ENCODE peak calls at places on chromosomes 5 and 9, in ten cellular contexts. V is tibial nerve, L is neuronal stem cell, S is PC-9, K is prostate gland, T is stomach, Y is K562, U is lower lobe of right lung, N is HCT116, M is IMR-90. D is an unnamed sample.

GRCh38 chr5:75156585-75156984 is 80.1 kb downstream of the ANKRD31 start:
- DNase-seq in V (no peak), L (no peak), S (no peak), K (no peak), T (no peak), Y (no peak), U (no peak), N (no peak), M (no peak), D (no peak)

GRCh38 chr5:107601076-107601475 is 69.7 kb downstream of the EFNA5 start:
- DNase-seq in V (no peak), L (no peak), S (no peak), K (no peak), T (no peak), Y (no peak), U (no peak), N (no peak), M (no peak), D (no peak)

GRCh38 chr9:137353223-137354152 is 51.4 kb upstream of the NRARP start:
- DNase-seq in V (no peak), L (no peak), S (no peak), K (no peak), T (peak), Y (no peak), U (peak), N (no peak), M (no peak), D (no peak)

GRCh38 chr9:15416880-15417279 is 5.8 kb upstream of the SNAPC3 start:
- DNase-seq in V (peak), L (no peak), S (peak), K (no peak), T (peak), Y (peak), U (no peak), N (no peak), M (peak), D (no peak)

GRCh38 chr5:1288439-1289335 is 6.2 kb downstream of the TERT start:
- DNase-seq in V (no peak), L (no peak), S (no peak), K (no peak), T (no peak), Y (no peak), U (no peak), N (no peak), M (no peak), D (no peak)

GRCh38 chr9:77945798-77946197 is 85.8 kb downstream of the GNAQ start:
- DNase-seq in V (no peak), L (no peak), S (no peak), K (no peak), T (no peak), Y (no peak), U (no peak), N (no peak), M (peak), D (no peak)

GRCh38 chr5:152505442-152506042 is 100.5 kb upstream of the NMUR2 start:
- DNase-seq in V (peak), L (peak), S (peak), K (peak), T (peak), Y (peak), U (no peak), N (peak), M (peak), D (no peak)

GRCh38 chr9:69443178-69443577 is 118.2 kb downstream of the ENTREP1 start:
- DNase-seq in V (no peak), L (no peak), S (no peak), K (no peak), T (no peak), Y (no peak), U (no peak), N (no peak), M (no peak), D (no peak)

GRCh38 chr5:159481751-159482150 is 151.5 kb upstream of the IL12B start:
- DNase-seq in V (no peak), L (no peak), S (no peak), K (no peak), T (no peak), Y (no peak), U (no peak), N (no peak), M (no peak), D (no peak)

GRCh38 chr9:134547161-134548100 is 94.2 kb upstream of the COL5A1 start:
- DNase-seq in V (no peak), L (no peak), S (no peak), K (no peak), T (no peak), Y (no peak), U (peak), N (no peak), M (no peak), D (no peak)

GRCh38 chr9:116267021-116267420 is 113.4 kb downstream of the PAPPA start:
- DNase-seq in V (no peak), L (no peak), S (no peak), K (no peak), T (no peak), Y (no peak), U (no peak), N (no peak), M (peak), D (no peak)

GRCh38 chr9:111036068-111036789 is 2.0 kb downstream of the LPAR1 start:
- DNase-seq in V (peak), L (peak), S (peak), K (peak), T (peak), Y (no peak), U (peak), N (peak), M (peak), D (peak)

GRCh38 chr9:37156781-37157356 is 36.5 kb downstream of the ZCCHC7 start:
- DNase-seq in V (no peak), L (no peak), S (no peak), K (no peak), T (no peak), Y (no peak), U (no peak), N (no peak), M (peak), D (no peak)

GRCh38 chr9:93603906-93604326 is 27.5 kb downstream of the PHF2 start:
- DNase-seq in V (no peak), L (no peak), S (no peak), K (no peak), T (no peak), Y (no peak), U (no peak), N (no peak), M (no peak), D (no peak)

GRCh38 chr9:134707031-134707680 is 65.6 kb downstream of the COL5A1 start:
- DNase-seq in V (peak), L (no peak), S (no peak), K (peak), T (peak), Y (no peak), U (no peak), N (no peak), M (peak), D (peak)

GRCh38 chr5:168947212-168947868 is 353.6 kb downstream of the SLIT3 start:
- DNase-seq in V (peak), L (peak), S (peak), K (no peak), T (peak), Y (peak), U (no peak), N (no peak), M (peak), D (no peak)

GRCh38 chr5:66807743-66808142 is 211.6 kb downstream of the MAST4 start:
- DNase-seq in V (peak), L (no peak), S (peak), K (peak), T (no peak), Y (no peak), U (no peak), N (peak), M (peak), D (no peak)

GRCh38 chr5:99835791-99836190 is 699.4 kb upstream of the FAM174A start:
- DNase-seq in V (no peak), L (no peak), S (no peak), K (no peak), T (no peak), Y (no peak), U (peak), N (no peak), M (no peak), D (no peak)

GRCh38 chr9:136670571-136671253 is 8.0 kb downstream of the EGFL7 start:
- DNase-seq in V (no peak), L (no peak), S (no peak), K (no peak), T (no peak), Y (no peak), U (no peak), N (no peak), M (no peak), D (no peak)

GRCh38 chr9:128470560-128470959 is 14.8 kb downstream of the ODF2 start:
- DNase-seq in V (peak), L (no peak), S (no peak), K (no peak), T (no peak), Y (no peak), U (no peak), N (no peak), M (peak), D (no peak)

GRCh38 chr5:1910861-1911772 is 28.4 kb upstream of the IRX4 start:
- DNase-seq in V (no peak), L (no peak), S (no peak), K (no peak), T (no peak), Y (no peak), U (no peak), N (no peak), M (no peak), D (no peak)

GRCh38 chr5:109191153-109191558 is 218.6 kb downstream of the PJA2 start:
- DNase-seq in V (no peak), L (no peak), S (peak), K (no peak), T (no peak), Y (peak), U (no peak), N (peak), M (peak), D (no peak)

GRCh38 chr5:125198270-125198974 is 452.0 kb upstream of the ZNF608 start:
- DNase-seq in V (peak), L (no peak), S (no peak), K (peak), T (peak), Y (no peak), U (peak), N (no peak), M (peak), D (peak)

GRCh38 chr9:35396560-35397215 is 93.2 kb upstream of the RUSC2 start:
- DNase-seq in V (no peak), L (no peak), S (no peak), K (no peak), T (no peak), Y (no peak), U (no peak), N (no peak), M (no peak), D (peak)

GRCh38 chr5:96881511-96882115 is 5.3 kb downstream of the ERAP2 start:
- DNase-seq in V (no peak), L (no peak), S (no peak), K (no peak), T (no peak), Y (no peak), U (no peak), N (no peak), M (peak), D (no peak)

GRCh38 chr5:120465281-120465961 is 1.3 kb downstream of the PRR16 start:
- DNase-seq in V (no peak), L (peak), S (peak), K (peak), T (no peak), Y (peak), U (no peak), N (no peak), M (peak), D (no peak)
- H3K27ac ChIP-seq in V (no peak), L (no peak), S (no peak), K (peak), T (peak), Y (peak), U (peak), N (no peak), M (peak), D (peak)

DNA sequence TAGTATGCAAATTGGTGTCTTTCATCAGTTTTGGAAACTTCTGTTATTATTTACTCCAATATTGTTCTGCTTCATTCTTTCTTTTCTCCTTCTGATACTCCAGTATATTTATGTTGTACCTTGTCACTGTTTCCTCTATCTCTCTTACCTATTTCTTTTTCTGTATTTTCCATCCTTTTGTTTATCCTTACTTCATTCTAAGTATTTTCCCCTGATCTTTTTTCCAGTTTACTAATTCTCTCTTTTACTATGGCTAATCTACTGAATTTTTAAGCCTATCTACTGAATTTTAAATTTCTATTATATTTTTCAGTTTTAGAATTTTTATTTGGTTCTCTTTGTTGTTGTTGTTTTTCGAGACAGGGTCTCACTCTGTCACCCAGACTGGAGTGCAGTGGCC is 7.4 kb downstream of the SMIM3 start:
- DNase-seq in V (no peak), L (no peak), S (no peak), K (no peak), T (no peak), Y (no peak), U (no peak), N (no peak), M (no peak), D (no peak)
- H3K4me3 ChIP-seq in V (no peak), L (no peak), S (no peak), K (no peak), T (no peak), Y (no peak), U (no peak), N (no peak), M (no peak), D (no peak)

GRCh38 chr5:82355496-82355895 is 77.3 kb upstream of the RPS23 start:
- DNase-seq in V (no peak), L (no peak), S (no peak), K (no peak), T (no peak), Y (no peak), U (no peak), N (no peak), M (no peak), D (no peak)

GRCh38 chr5:82355053-82355452 is 76.9 kb upstream of the RPS23 start:
- DNase-seq in V (no peak), L (no peak), S (no peak), K (no peak), T (no peak), Y (no peak), U (no peak), N (no peak), M (no peak), D (no peak)

GRCh38 chr5:82355921-82356454 is 77.8 kb upstream of the RPS23 start:
- DNase-seq in V (no peak), L (no peak), S (no peak), K (no peak), T (no peak), Y (no peak), U (no peak), N (no peak), M (no peak), D (no peak)

GRCh38 chr5:82358454-82358853 is 80.3 kb upstream of the RPS23 start:
- DNase-seq in V (no peak), L (no peak), S (no peak), K (no peak), T (no peak), Y (no peak), U (no peak), N (no peak), M (peak), D (no peak)

GRCh38 chr5:82356808-82357671 is 78.9 kb upstream of the RPS23 start:
- DNase-seq in V (peak), L (no peak), S (peak), K (peak), T (peak), Y (peak), U (peak), N (peak), M (peak), D (peak)
- H3K27ac ChIP-seq in V (no peak), L (no peak), S (peak), K (no peak), T (no peak), Y (peak), U (peak), N (peak), M (peak), D (peak)

GRCh38 chr5:58456486-58456885 is 3.4 kb downstream of the PLK2 start:
- DNase-seq in V (no peak), L (no peak), S (no peak), K (no peak), T (no peak), Y (no peak), U (no peak), N (no peak), M (no peak), D (no peak)
- H3K4me3 ChIP-seq in V (peak), L (no peak), S (peak), K (no peak), T (peak), Y (no peak), U (peak), N (no peak), M (peak), D (peak)